ENCODE peak calls at places on chromosomes 13 and 19, in six cellular contexts. B, Y, X, E, L and S are unnamed samples.

GRCh38 chr13:111850976-111851375 is 216.0 kb upstream of the SOX1 start:
- DNase-seq in B (no peak), Y (no peak), X (no peak), E (no peak), L (no peak), S (no peak)

GRCh38 chr19:677201-677600 is 1.0 kb downstream of the FSTL3 start:
- DNase-seq in B (no peak), Y (peak), X (peak), E (peak), L (peak), S (peak)

GRCh38 chr19:45767881-45768643 is 990 bp downstream of the SIX5 start:
- DNase-seq in B (peak), Y (peak), X (peak), E (no peak), L (peak), S (peak)

GRCh38 chr13:24692541-24692940 is 12.3 kb downstream of the ATP12A start:
- DNase-seq in B (no peak), Y (no peak), X (no peak), E (no peak), L (peak), S (no peak)

GRCh38 chr19:18233224-18233825 is 7.1 kb upstream of the PDE4C start:
- DNase-seq in B (peak), Y (peak), X (peak), E (no peak), L (no peak), S (peak)

GRCh38 chr13:100363351-100363750 is 225.2 kb downstream of the GGACT start:
- DNase-seq in B (no peak), Y (no peak), X (no peak), E (peak), L (peak), S (no peak)

GRCh38 chr19:38386968-38387549 is 775 bp downstream of the GGN start:
- DNase-seq in B (no peak), Y (no peak), X (no peak), E (no peak), L (peak), S (no peak)

GRCh38 chr13:111970501-111971155 is 96.3 kb upstream of the SOX1 start:
- DNase-seq in B (no peak), Y (no peak), X (no peak), E (no peak), L (no peak), S (no peak)

GRCh38 chr19:3607398-3608078 is 863 bp upstream of the TBXA2R start:
- DNase-seq in B (peak), Y (no peak), X (no peak), E (no peak), L (peak), S (no peak)

GRCh38 chr13:100356889-100357288 is 231.7 kb downstream of the GGACT start:
- DNase-seq in B (no peak), Y (no peak), X (no peak), E (no peak), L (peak), S (no peak)

GRCh38 chr13:108609353-108609752 is 20.1 kb upstream of the MYO16 start:
- DNase-seq in B (no peak), Y (peak), X (no peak), E (peak), L (peak), S (no peak)

GRCh38 chr19:35757231-35757748 is 461 bp upstream of the HSPB6 start:
- DNase-seq in B (peak), Y (peak), X (peak), E (peak), L (peak), S (peak)

GRCh38 chr19:16296713-16297112 is 27.9 kb upstream of the KLF2 start:
- DNase-seq in B (no peak), Y (no peak), X (no peak), E (no peak), L (no peak), S (no peak)

GRCh38 chr13:46160474-46161066 is 21.4 kb downstream of the LCP1 start:
- DNase-seq in B (peak), Y (peak), X (no peak), E (no peak), L (peak), S (no peak)

GRCh38 chr19:5293607-5294089 is 47.0 kb downstream of the PTPRS start:
- DNase-seq in B (no peak), Y (no peak), X (no peak), E (no peak), L (peak), S (no peak)

GRCh38 chr13:30971575-30971974 is 39.1 kb downstream of the TEX26 start:
- DNase-seq in B (no peak), Y (no peak), X (no peak), E (no peak), L (no peak), S (no peak)

GRCh38 chr13:47897411-47898050 is 103.5 kb downstream of the SUCLA2 start:
- DNase-seq in B (no peak), Y (no peak), X (no peak), E (no peak), L (peak), S (no peak)

GRCh38 chr13:68291595-68291994 is 1061.5 kb upstream of the PCDH9 start:
- DNase-seq in B (no peak), Y (no peak), X (no peak), E (no peak), L (no peak), S (peak)

GRCh38 chr19:1131718-1132552 is 28.1 kb downstream of the GPX4 start:
- DNase-seq in B (peak), Y (no peak), X (peak), E (peak), L (peak), S (peak)

GRCh38 chr13:105030851-105031250 is 1504.6 kb downstream of the EFNB2 start:
- DNase-seq in B (no peak), Y (no peak), X (no peak), E (no peak), L (no peak), S (no peak)

GRCh38 chr19:53892981-53893325 is 11.0 kb downstream of the PRKCG start:
- DNase-seq in B (peak), Y (no peak), X (no peak), E (no peak), L (no peak), S (no peak)

GRCh38 chr19:51615991-51616390 is 14.2 kb downstream of the SIGLEC5 start:
- DNase-seq in B (no peak), Y (no peak), X (no peak), E (no peak), L (no peak), S (no peak)
- H3K4me3 ChIP-seq in B (no peak), Y (no peak), X (no peak), E (no peak), L (no peak), S (no peak)

DNA sequence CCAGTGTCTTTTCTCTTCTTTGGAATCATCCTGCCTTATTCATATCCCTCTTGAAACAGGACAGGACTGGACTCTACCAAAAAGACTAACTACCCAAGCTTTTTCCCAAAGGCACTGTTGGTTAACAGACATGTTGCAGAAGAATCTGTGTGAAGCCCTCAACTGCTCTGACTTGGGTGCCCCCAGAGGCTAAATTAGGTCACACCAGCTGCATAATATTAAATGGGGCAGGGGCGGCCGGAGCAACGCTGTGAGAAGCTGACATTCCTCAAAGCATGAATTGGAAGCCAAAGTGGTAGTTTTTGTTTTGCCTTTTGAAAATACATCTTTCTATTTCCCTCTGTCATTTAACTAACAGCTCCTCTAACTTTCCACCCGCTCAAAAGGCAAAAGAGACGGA is 185.9 kb downstream of the LHFPL6 start:
- DNase-seq in B (no peak), Y (no peak), X (no peak), E (no peak), L (peak), S (no peak)
- H3K4me3 ChIP-seq in B (no peak), Y (no peak), X (no peak), E (peak), L (no peak), S (no peak)

GRCh38 chr19:55625004-55625326 is 599 bp upstream of the ZNF784 start:
- DNase-seq in B (no peak), Y (no peak), X (no peak), E (no peak), L (no peak), S (no peak)
- H3K4me3 ChIP-seq in B (peak), Y (peak), X (peak), E (peak), L (peak), S (no peak)

GRCh38 chr13:33152389-33152788 is 133.2 kb downstream of the STARD13 start:
- DNase-seq in B (no peak), Y (no peak), X (no peak), E (no peak), L (no peak), S (no peak)
- H3K4me3 ChIP-seq in B (no peak), Y (no peak), X (no peak), E (no peak), L (no peak), S (no peak)

GRCh38 chr13:28355822-28356371 is 139.0 kb downstream of the FLT1 start:
- DNase-seq in B (peak), Y (no peak), X (no peak), E (peak), L (peak), S (no peak)
- H3K4me3 ChIP-seq in B (no peak), Y (no peak), X (no peak), E (no peak), L (no peak), S (no peak)

DNA sequence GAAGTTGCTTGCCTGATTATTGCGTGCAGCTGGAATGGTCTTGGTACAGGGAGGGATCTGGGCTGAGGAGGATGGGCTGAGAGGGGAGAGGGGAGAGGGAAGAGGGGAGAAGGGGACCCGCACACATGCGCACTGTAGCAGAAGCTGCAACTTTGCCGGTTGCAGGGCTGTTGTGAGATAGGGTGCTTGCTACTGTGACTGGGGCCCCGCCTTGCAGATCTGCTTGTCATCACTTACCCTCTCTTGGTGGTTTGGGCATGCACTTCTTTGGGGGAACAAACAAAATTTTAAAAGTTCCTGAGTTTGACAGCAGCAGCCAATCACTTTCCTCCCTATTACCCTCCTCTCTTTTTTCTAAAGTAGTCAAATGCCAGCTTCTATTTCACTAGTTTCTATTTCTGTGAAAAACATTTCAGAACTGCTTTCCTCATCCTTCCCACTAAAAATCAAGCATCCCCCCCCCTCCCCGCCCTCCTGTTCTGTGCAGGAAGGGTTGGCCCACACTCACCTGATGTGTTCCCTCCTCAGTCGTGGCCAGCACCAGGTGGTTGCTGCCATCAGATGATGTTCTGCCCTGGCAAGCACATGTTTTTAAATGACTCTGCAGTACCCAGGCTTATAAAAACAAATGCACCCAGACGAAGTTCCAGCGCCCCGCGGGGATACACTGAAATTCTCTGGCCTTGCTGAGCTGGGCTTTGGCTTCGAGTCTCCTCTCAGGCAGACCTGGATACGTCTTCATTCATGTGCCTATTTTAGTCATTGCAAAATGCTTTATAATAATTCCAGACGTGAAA is 316.5 kb downstream of the DLEU7 start:
- DNase-seq in B (no peak), Y (no peak), X (peak), E (no peak), L (no peak), S (peak)
- H3K4me3 ChIP-seq in B (no peak), Y (no peak), X (no peak), E (no peak), L (no peak), S (no peak)

GRCh38 chr13:80133631-80134083 is 207.3 kb downstream of the SPRY2 start:
- DNase-seq in B (no peak), Y (no peak), X (peak), E (no peak), L (no peak), S (no peak)
- H3K4me3 ChIP-seq in B (no peak), Y (no peak), X (peak), E (no peak), L (no peak), S (no peak)

GRCh38 chr13:45104294-45104693 is 16.0 kb upstream of the GTF2F2 start:
- DNase-seq in B (no peak), Y (no peak), X (no peak), E (no peak), L (no peak), S (no peak)
- H3K4me3 ChIP-seq in B (no peak), Y (no peak), X (no peak), E (no peak), L (no peak), S (no peak)

GRCh38 chr13:101624210-101624922 is 171.9 kb downstream of the ITGBL1 start:
- DNase-seq in B (no peak), Y (no peak), X (no peak), E (no peak), L (peak), S (no peak)
- H3K4me3 ChIP-seq in B (no peak), Y (no peak), X (peak), E (no peak), L (no peak), S (no peak)

DNA sequence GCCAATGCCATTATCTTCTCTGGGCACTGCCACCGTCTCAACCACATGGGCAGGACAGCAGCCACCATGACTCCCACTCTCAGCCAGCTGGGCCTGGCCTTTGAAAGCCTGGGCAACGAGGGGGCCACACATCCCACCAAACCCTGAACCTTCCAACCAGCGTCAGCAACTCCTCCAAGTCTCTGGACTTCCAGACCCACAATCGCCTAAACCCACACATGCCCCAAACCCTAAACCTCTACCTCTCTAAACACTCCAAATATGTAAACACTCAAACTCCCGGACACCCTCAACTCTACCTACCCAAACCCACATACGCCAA is 949 bp downstream of the C3 start:
- DNase-seq in B (no peak), Y (no peak), X (no peak), E (no peak), L (no peak), S (no peak)
- H3K4me3 ChIP-seq in B (no peak), Y (no peak), X (no peak), E (no peak), L (no peak), S (peak)